ENCODE peak calls at places on chromosomes 2 and 18, in four cellular contexts. N is WTC11, X is SK-N-SH, F is K562. I is an unnamed sample.

GRCh38 chr2:111710085-111710484 is 173.9 kb downstream of the ANAPC1 start:
- DNase-seq in N (no peak), X (no peak), F (no peak), I (no peak)

GRCh38 chr18:13026583-13027270 is 35.6 kb downstream of the CEP192 start:
- DNase-seq in N (no peak), X (no peak), F (no peak), I (no peak)

GRCh38 chr18:80159713-80160636 is 50.9 kb downstream of the ADNP2 start:
- DNase-seq in N (peak; percentile 43), X (no peak), F (no peak), I (no peak)

GRCh38 chr2:233692648-233693047 is at the start of gene UGT1A6:
- DNase-seq in N (no peak), X (no peak), F (no peak), I (no peak)

GRCh38 chr2:193695367-193695766 is 1500.6 kb upstream of the TMEFF2 start:
- DNase-seq in N (no peak), X (peak; percentile 10), F (no peak), I (peak; percentile 30)

GRCh38 chr2:236394571-236394970 is 130.4 kb upstream of the ASB18 start:
- DNase-seq in N (no peak), X (no peak), F (no peak), I (no peak)

GRCh38 chr18:396251-396555 is 104.3 kb downstream of the COLEC12 start:
- DNase-seq in N (no peak), X (no peak), F (no peak), I (no peak)

GRCh38 chr2:239279508-239280295 is 121.1 kb downstream of the HDAC4 start:
- DNase-seq in N (peak; percentile 4), X (no peak), F (no peak), I (no peak)

GRCh38 chr2:158670292-158670691 is 124.8 kb upstream of the DAPL1 start:
- DNase-seq in N (no peak), X (no peak), F (no peak), I (peak; percentile 31)

GRCh38 chr2:74916394-74916793 is 42.0 kb upstream of the POLE4 start:
- DNase-seq in N (no peak), X (no peak), F (no peak), I (no peak)

GRCh38 chr18:31102020-31102684 is at the start of gene DSC2:
- DNase-seq in N (peak; percentile 72), X (peak; percentile 15), F (peak; percentile 39), I (peak; percentile 61)

GRCh38 chr2:200748779-200749178 is 62.9 kb upstream of the BZW1 start:
- DNase-seq in N (no peak), X (no peak), F (no peak), I (peak; percentile 41)

GRCh38 chr2:11681722-11682589 is 12.0 kb upstream of the NTSR2 start:
- DNase-seq in N (peak; percentile 84), X (peak; percentile 90), F (peak; percentile 89), I (peak; percentile 55)

GRCh38 chr2:105261061-105261460 is 19.5 kb downstream of the GPR45 start:
- DNase-seq in N (no peak), X (peak; percentile 41), F (peak; percentile 17), I (no peak)

GRCh38 chr2:215920244-215921100 is 92.9 kb downstream of the MREG start:
- DNase-seq in N (peak; percentile 64), X (peak; percentile 67), F (peak; percentile 37), I (peak; percentile 81)

GRCh38 chr2:138615257-138615656 is 113.7 kb downstream of the SPOPL start:
- DNase-seq in N (no peak), X (no peak), F (no peak), I (no peak)

GRCh38 chr2:110820128-110820527 is 87.8 kb downstream of the ACOXL start:
- DNase-seq in N (no peak), X (no peak), F (no peak), I (no peak)

GRCh38 chr2:197369228-197369945 is 58.8 kb upstream of the ANKRD44 start:
- DNase-seq in N (no peak), X (no peak), F (no peak), I (no peak)

GRCh38 chr2:590214-591175 is 86.7 kb downstream of the TMEM18 start:
- DNase-seq in N (no peak), X (no peak), F (no peak), I (no peak)

GRCh38 chr2:112754562-112754961 is 9.8 kb downstream of the CKAP2L start:
- DNase-seq in N (no peak), X (no peak), F (no peak), I (no peak)

GRCh38 chr2:112752667-112753066 is 11.7 kb downstream of the CKAP2L start:
- DNase-seq in N (no peak), X (no peak), F (no peak), I (no peak)

GRCh38 chr2:112751451-112752197 is 12.8 kb downstream of the CKAP2L start:
- DNase-seq in N (no peak), X (no peak), F (no peak), I (peak; percentile 34)

GRCh38 chr2:112749755-112750559 is 14.5 kb downstream of the CKAP2L start:
- DNase-seq in N (peak; percentile 85), X (peak; percentile 72), F (peak; percentile 73), I (peak; percentile 62)

DNA sequence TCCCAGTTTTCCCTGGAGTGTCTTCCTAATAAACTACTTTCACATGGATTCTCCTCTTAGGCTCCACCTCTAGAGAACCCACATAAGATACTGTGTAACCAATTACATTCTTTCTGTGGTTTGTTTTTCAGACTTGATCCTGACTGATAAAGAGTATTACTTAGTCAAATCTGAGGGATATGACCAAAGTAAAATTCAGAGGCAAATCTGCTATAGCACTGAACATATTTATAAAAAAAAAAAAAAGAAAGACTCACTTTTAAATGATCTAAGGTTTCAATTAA is 13.9 kb downstream of the CKAP2L start:
- DNase-seq in N (no peak), X (no peak), F (no peak), I (no peak)
- TF ChIP-seq FOXJ3 in N (no peak), X (no peak), F (no peak), I (no peak)

GRCh38 chr2:95348609-95349567 is 51.7 kb downstream of the KCNIP3 start:
- DNase-seq in N (no peak), X (no peak), F (no peak), I (no peak)
- TF ChIP-seq FOXJ3 in N (no peak), X (no peak), F (no peak), I (no peak)

GRCh38 chr18:75730249-75730648 is 302.7 kb upstream of the SMIM21 start:
- DNase-seq in N (no peak), X (no peak), F (no peak), I (no peak)
- TF ChIP-seq FOXJ3 in N (no peak), X (no peak), F (no peak), I (no peak)

GRCh38 chr18:55096261-55097026 is 137.2 kb upstream of the CCDC68 start:
- DNase-seq in N (peak; percentile 42), X (peak; percentile 37), F (no peak), I (peak; percentile 7)
- TF ChIP-seq FOXJ3 in N (no peak), X (no peak), F (no peak), I (no peak)

GRCh38 chr2:140589273-140589672 is 1541.5 kb downstream of the LRP1B start:
- DNase-seq in N (no peak), X (no peak), F (no peak), I (no peak)

GRCh38 chr2:140593159-140593558 is 1537.7 kb downstream of the LRP1B start:
- DNase-seq in N (no peak), X (no peak), F (no peak), I (no peak)

GRCh38 chr2:140586379-140586778 is 1544.4 kb downstream of the LRP1B start:
- DNase-seq in N (peak; percentile 64), X (peak; percentile 21), F (no peak), I (peak; percentile 54)

GRCh38 chr2:140585016-140585415 is 1545.8 kb downstream of the LRP1B start:
- DNase-seq in N (no peak), X (no peak), F (no peak), I (no peak)

GRCh38 chr2:140589696-140590095 is 1541.1 kb downstream of the LRP1B start:
- DNase-seq in N (no peak), X (no peak), F (no peak), I (no peak)
- TF ChIP-seq FOXJ3 in N (no peak), X (no peak), F (no peak), I (no peak)

DNA sequence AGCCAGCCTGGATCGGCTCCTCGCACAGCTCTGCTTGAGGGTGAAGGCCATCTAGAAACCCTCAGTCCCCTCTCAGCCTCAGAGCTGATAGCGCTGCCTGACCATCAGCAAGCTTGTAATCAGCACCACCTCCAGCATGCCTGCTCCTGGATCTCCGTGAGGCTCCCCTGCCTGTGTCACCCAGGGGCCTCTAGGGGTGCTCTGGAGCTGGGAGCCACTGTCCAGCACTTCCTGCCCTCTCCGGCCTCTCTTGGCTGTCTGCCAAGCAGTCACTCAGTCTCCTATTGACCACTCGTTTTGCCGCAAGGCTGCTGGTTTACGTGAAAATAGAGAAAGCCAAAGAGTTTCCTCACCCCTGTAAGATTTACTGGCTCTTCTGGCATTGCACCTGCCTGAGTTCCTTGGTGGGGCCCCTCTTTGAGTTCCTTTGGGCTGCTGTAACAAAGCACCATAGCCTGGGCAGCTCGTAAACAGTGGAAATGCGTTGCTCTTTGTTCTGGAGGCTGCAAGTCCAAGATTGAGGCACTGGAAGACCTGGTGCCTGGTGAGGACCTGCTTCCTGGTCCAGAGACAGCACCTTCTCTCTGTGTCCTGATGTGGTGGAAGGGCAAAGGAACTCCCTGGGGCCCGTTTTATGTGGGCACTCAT is 17.9 kb downstream of the CAPN10 start:
- DNase-seq in N (peak; percentile 71), X (peak; percentile 99), F (peak; percentile 88), I (peak; percentile 96)
- TF ChIP-seq FOXJ3 in N (no peak), X (no peak), F (no peak), I (peak; percentile 44)

GRCh38 chr2:72113847-72114692 is 33.6 kb downstream of the CYP26B1 start:
- DNase-seq in N (no peak), X (no peak), F (no peak), I (no peak)

GRCh38 chr2:72117029-72117428 is 30.6 kb downstream of the CYP26B1 start:
- DNase-seq in N (no peak), X (no peak), F (no peak), I (no peak)

GRCh38 chr2:72116081-72116533 is 31.6 kb downstream of the CYP26B1 start:
- DNase-seq in N (peak; percentile 64), X (peak; percentile 44), F (peak; percentile 38), I (no peak)

GRCh38 chr2:72114693-72115051 is 33.0 kb downstream of the CYP26B1 start:
- DNase-seq in N (no peak), X (no peak), F (no peak), I (no peak)

GRCh38 chr2:72115361-72116080 is 32.1 kb downstream of the CYP26B1 start:
- DNase-seq in N (no peak), X (peak; percentile 46), F (no peak), I (no peak)
- TF ChIP-seq FOXJ3 in N (no peak), X (no peak), F (no peak), I (no peak)

DNA sequence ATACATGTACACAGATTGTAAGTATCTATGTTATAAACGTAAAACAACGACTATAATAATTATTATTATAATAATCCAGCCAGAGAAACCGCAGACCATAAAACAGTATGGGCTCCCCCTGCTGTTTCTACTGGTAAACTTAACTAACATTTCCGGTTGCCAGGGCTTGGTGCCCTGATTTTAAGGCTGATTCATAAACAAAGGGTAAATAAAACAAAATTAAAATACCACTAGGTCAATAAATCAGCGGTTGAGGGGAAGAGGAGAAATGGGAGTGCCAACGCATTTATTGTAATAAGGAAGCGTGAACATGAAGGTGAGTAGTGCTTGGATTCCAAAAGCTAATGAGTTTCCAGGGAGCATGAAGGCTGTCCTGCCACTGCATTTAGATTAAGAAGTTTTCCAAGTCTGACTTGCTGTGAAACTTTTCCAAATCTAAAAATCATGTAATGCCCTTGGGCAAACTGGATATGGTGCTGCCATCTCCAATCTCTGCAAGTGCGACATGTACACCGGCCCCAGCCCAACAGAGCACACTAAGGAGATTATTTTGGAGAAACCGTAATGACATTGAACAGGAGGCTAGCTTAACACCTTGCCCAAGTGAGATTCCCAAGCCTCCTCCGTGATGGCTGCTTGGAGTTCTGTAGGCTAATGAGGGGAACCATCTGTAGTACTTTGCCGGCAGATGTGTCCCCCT is 50.7 kb upstream of the HNRNPA3 start:
- DNase-seq in N (no peak), X (peak; percentile 48), F (peak; percentile 49), I (no peak)
- TF ChIP-seq FOXJ3 in N (no peak), X (no peak), F (no peak), I (no peak)